ENCODE peak calls at places on chromosomes 16 and 17, in ten cellular contexts. N is upper lobe of left lung; I is DND-41; E is uterus; H is HCT116; R is CD4-positive, alpha-beta memory T cell; D is adipocyte; G is A673; V is effector memory CD4-positive, alpha-beta T cell; J is OCI-LY7. T is an unnamed sample.

GRCh38 chr16:1964046-1964505 is 550 bp downstream of the RPS2 start:
- DNase-seq in N (peak; percentile 50), I (peak; percentile 42), E (no peak), H (no peak), R (no peak), D (peak; percentile 71), G (no peak), V (peak; percentile 30), J (peak; percentile 51), T (no peak)

GRCh38 chr16:3949946-3950342 is 69.4 kb upstream of the CREBBP start:
- DNase-seq in N (no peak), I (no peak), E (no peak), H (no peak), R (no peak), D (no peak), G (no peak), V (no peak), J (no peak), T (no peak)

GRCh38 chr17:1413281-1413791 is 13.3 kb upstream of the YWHAE start:
- DNase-seq in N (peak; percentile 80), I (no peak), E (peak; percentile 27), H (no peak), R (no peak), D (peak; percentile 72), G (no peak), V (no peak), J (no peak), T (no peak)

GRCh38 chr17:77555110-77555509 is 403.4 kb upstream of the TNRC6C start:
- DNase-seq in N (no peak), I (no peak), E (no peak), H (no peak), R (no peak), D (no peak), G (no peak), V (no peak), J (no peak), T (no peak)

GRCh38 chr16:13957197-13958078 is 37.5 kb downstream of the ERCC4 start:
- DNase-seq in N (peak; percentile 75), I (no peak), E (peak; percentile 76), H (peak; percentile 86), R (no peak), D (peak; percentile 94), G (peak; percentile 87), V (no peak), J (no peak), T (peak; percentile 79)

GRCh38 chr17:30137158-30137557 is 20.5 kb downstream of the NSRP1 start:
- DNase-seq in N (no peak), I (no peak), E (no peak), H (no peak), R (no peak), D (no peak), G (no peak), V (no peak), J (no peak), T (no peak)

GRCh38 chr17:3865166-3865565 is 19.1 kb upstream of the NCBP3 start:
- DNase-seq in N (peak; percentile 79), I (no peak), E (no peak), H (no peak), R (no peak), D (no peak), G (no peak), V (no peak), J (no peak), T (no peak)

GRCh38 chr16:66115373-66115772 is 251.1 kb upstream of the CDH5 start:
- DNase-seq in N (no peak), I (no peak), E (no peak), H (no peak), R (no peak), D (no peak), G (no peak), V (no peak), J (no peak), T (no peak)

GRCh38 chr16:1163567-1164055 is 10.7 kb downstream of the CACNA1H start:
- DNase-seq in N (no peak), I (no peak), E (no peak), H (no peak), R (no peak), D (no peak), G (no peak), V (no peak), J (no peak), T (no peak)

GRCh38 chr17:10200016-10200415 is 1.6 kb upstream of the GAS7 start:
- DNase-seq in N (peak; percentile 45), I (no peak), E (no peak), H (no peak), R (no peak), D (no peak), G (no peak), V (no peak), J (no peak), T (no peak)

GRCh38 chr16:50538411-50539052 is 9.7 kb upstream of the NKD1 start:
- DNase-seq in N (no peak), I (no peak), E (no peak), H (no peak), R (no peak), D (no peak), G (no peak), V (no peak), J (no peak), T (no peak)

GRCh38 chr16:27318399-27319256 is 4.9 kb downstream of the IL4R start:
- DNase-seq in N (peak; percentile 79), I (peak; percentile 69), E (peak; percentile 23), H (no peak), R (peak; percentile 40), D (no peak), G (no peak), V (no peak), J (peak; percentile 56), T (no peak)
- H3K4me3 ChIP-seq in N (peak overlapping the region; percentile 95), I (no peak overlapping the region), E (no peak overlapping the region), H (no peak overlapping the region), R (peak overlapping the region; percentile 8), D (no peak overlapping the region), G (no peak overlapping the region), V (peak overlapping the region; percentile 31), J (peak overlapping the region; percentile 35), T (no peak overlapping the region)

DNA sequence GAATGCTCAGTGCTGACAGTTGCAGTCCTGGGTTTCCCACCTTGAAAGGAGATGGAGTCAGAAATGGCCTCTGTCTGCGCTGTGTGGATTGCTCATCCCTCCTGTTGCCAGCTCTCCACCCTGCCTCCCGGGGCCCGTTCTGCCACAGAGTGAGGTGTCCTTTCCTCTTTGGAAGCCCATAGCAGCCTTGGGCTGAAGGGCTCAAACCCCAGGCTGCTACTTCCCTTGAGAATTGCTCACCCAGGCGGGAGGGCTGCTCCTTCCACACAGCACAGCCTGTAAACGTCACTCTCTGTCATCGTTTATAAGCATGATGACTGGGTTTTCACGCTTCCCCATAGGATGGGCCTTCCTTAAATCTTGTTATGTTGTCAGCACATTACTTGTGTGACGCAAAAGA is 62.7 kb downstream of the FOXK2 start:
- DNase-seq in N (no peak), I (no peak), E (no peak), H (no peak), R (no peak), D (no peak), G (no peak), V (no peak), J (no peak), T (no peak)
- H3K36me3 ChIP-seq in N (peaks cover 42% of the 10 kb centered on the region), I (peaks cover 71% of the 10 kb centered on the region), E (no peaks in the 10 kb centered on the region), H (peaks cover 36% of the 10 kb centered on the region), R (peaks cover 8% of the 10 kb centered on the region), D (peaks cover 40% of the 10 kb centered on the region), G (peaks cover 57% of the 10 kb centered on the region), V (peaks cover 27% of the 10 kb centered on the region), J (peaks cover 78% of the 10 kb centered on the region), T (peaks cover 18% of the 10 kb centered on the region)

GRCh38 chr16:59854846-59855439 is 1120.8 kb upstream of the GOT2 start:
- DNase-seq in N (no peak), I (no peak), E (no peak), H (no peak), R (no peak), D (no peak), G (no peak), V (no peak), J (no peak), T (no peak)

GRCh38 chr16:59848314-59848713 is 1114.2 kb upstream of the GOT2 start:
- DNase-seq in N (no peak), I (no peak), E (no peak), H (no peak), R (no peak), D (no peak), G (no peak), V (no peak), J (no peak), T (no peak)

GRCh38 chr16:59849716-59850115 is 1115.6 kb upstream of the GOT2 start:
- DNase-seq in N (no peak), I (no peak), E (no peak), H (no peak), R (no peak), D (no peak), G (no peak), V (no peak), J (no peak), T (no peak)
- H3K4me3 ChIP-seq in N (no peak overlapping the region), I (no peak overlapping the region), E (no peak overlapping the region), H (no peak overlapping the region), R (no peak overlapping the region), D (no peak overlapping the region), G (no peak overlapping the region), V (no peak overlapping the region), J (no peak overlapping the region), T (no peak overlapping the region)

DNA sequence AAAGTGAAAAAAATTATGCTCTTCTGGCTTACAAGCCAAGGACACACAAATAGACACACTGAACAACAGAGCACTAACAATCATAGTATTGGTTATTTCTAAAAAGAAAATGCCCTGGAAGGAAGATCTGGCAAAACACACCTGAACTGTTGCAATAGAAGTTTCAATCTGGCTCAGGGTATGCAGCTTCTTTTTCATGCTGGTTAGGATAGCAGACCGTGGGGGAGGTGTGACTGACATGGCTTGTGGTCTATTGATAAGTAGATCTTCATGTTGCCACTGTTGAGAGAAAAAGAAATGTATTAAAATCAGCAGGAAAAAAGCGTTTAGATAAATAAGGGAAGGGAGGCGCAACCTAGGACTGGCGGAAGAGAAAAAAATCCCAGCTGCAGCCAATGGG is 26.5 kb upstream of the ARL6IP1 start:
- DNase-seq in N (no peak), I (no peak), E (no peak), H (no peak), R (no peak), D (no peak), G (no peak), V (no peak), J (no peak), T (no peak)
- H3K36me3 ChIP-seq in N (peaks cover 57% of the 10 kb centered on the region), I (peaks cover 53% of the 10 kb centered on the region), E (no peaks in the 10 kb centered on the region), H (peaks cover 39% of the 10 kb centered on the region), R (peaks cover 43% of the 10 kb centered on the region), D (peaks cover 54% of the 10 kb centered on the region), G (peaks cover 50% of the 10 kb centered on the region), V (peaks cover 36% of the 10 kb centered on the region), J (peaks cover 55% of the 10 kb centered on the region), T (peaks cover 9% of the 10 kb centered on the region)

GRCh38 chr17:79424471-79425185 is 186.2 kb downstream of the RBFOX3 start:
- DNase-seq in N (no peak), I (no peak), E (no peak), H (no peak), R (no peak), D (no peak), G (no peak), V (no peak), J (no peak), T (no peak)
- H3K4me3 ChIP-seq in N (no peak overlapping the region), I (no peak overlapping the region), E (no peak overlapping the region), H (no peak overlapping the region), R (no peak overlapping the region), D (no peak overlapping the region), G (no peak overlapping the region), V (no peak overlapping the region), J (no peak overlapping the region), T (no peak overlapping the region)

DNA sequence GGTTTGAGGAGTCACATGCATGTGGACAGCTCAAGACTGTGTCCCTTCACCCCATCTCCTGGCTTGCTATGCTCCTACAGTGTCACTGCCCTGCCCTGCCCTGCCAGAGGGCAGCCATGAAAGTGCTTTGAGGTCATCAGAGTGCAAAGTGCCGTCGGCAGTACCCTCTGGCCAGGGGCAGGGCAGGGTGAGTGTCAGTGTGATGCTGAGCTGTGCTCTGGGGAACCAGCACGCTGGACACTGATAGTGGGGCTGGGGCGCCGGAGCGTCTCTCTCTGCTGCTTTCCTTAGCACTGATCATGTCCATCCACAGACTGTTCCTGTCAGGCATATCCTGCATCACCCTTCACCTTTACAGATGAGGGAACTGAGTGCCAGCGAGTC is 1.6 kb upstream of the SPATA32 start:
- DNase-seq in N (no peak), I (no peak), E (no peak), H (no peak), R (no peak), D (no peak), G (no peak), V (no peak), J (no peak), T (no peak)
- H3K36me3 ChIP-seq in N (peaks cover 47% of the 10 kb centered on the region), I (peaks cover 55% of the 10 kb centered on the region), E (no peaks in the 10 kb centered on the region), H (peaks cover 27% of the 10 kb centered on the region), R (peaks cover 42% of the 10 kb centered on the region), D (peaks cover 36% of the 10 kb centered on the region), G (no peaks in the 10 kb centered on the region), V (peaks cover 44% of the 10 kb centered on the region), J (peaks cover 41% of the 10 kb centered on the region), T (peaks cover 39% of the 10 kb centered on the region)

T was measured in BJ.